ENCODE peak calls at places on chromosomes 4 and X, in seven cellular contexts. H, F, U, Z, B, L and T are unnamed samples.

GRCh38 chrX:151985955-151986354 is 11.5 kb upstream of the GABRE start:
- DNase-seq in B (no peak), U (no peak), F (no peak), L (no peak), Z (no peak), H (peak; percentile 63), T (peak; percentile 46)

GRCh38 chrX:97060019-97060418 is 176.3 kb downstream of the RPA4 start:
- DNase-seq in H (no peak), B (no peak), Z (no peak), L (no peak), U (no peak), F (no peak), T (no peak)

GRCh38 chr4:152316969-152317368 is 218.9 kb downstream of the FBXW7 start:
- DNase-seq in F (no peak), U (no peak), H (no peak), B (no peak), Z (no peak), L (no peak), T (peak; percentile 38)

GRCh38 chr4:184331155-184331995 is 113.7 kb upstream of the ENPP6 start:
- DNase-seq in Z (no peak), F (no peak), B (no peak), U (no peak), L (peak; percentile 96), H (no peak), T (no peak)

GRCh38 chr4:83221897-83222441 is 62.6 kb downstream of the COQ2 start:
- DNase-seq in H (no peak), L (no peak), Z (no peak), F (no peak), B (no peak), U (no peak), T (no peak)

GRCh38 chrX:40189018-40189417 is 91.3 kb upstream of the BCOR start:
- DNase-seq in U (no peak), F (no peak), H (no peak), Z (no peak), L (no peak), B (no peak), T (peak; percentile 65)

GRCh38 chr4:164097119-164097518 is 602.6 kb downstream of the TMA16 start:
- DNase-seq in H (no peak), B (no peak), F (no peak), U (no peak), L (no peak), Z (no peak), T (no peak)

GRCh38 chrX:46630141-46630540 is 56.6 kb downstream of the CHST7 start:
- DNase-seq in H (no peak), F (no peak), L (no peak), B (no peak), U (no peak), Z (no peak), T (no peak)

GRCh38 chrX:9785252-9785943 is 831 bp upstream of the SHROOM2 start:
- DNase-seq in U (no peak), F (no peak), B (no peak), Z (no peak), L (no peak), H (no peak), T (no peak)

GRCh38 chrX:40543661-40544328 is 37.0 kb upstream of the ATP6AP2 start:
- DNase-seq in U (no peak), Z (no peak), B (no peak), H (no peak), F (peak; percentile 14), L (peak; percentile 56), T (peak; percentile 66)

GRCh38 chr4:156378053-156378665 is 424.5 kb upstream of the CTSO start:
- DNase-seq in B (no peak), F (no peak), Z (no peak), H (no peak), U (no peak), L (no peak), T (no peak)

GRCh38 chrX:155112171-155112570 is 40.9 kb downstream of the BRCC3 start:
- DNase-seq in H (no peak), L (no peak), F (no peak), B (no peak), U (no peak), Z (peak; percentile 2), T (no peak)

GRCh38 chr4:166064706-166065105 is 191.7 kb downstream of the TLL1 start:
- DNase-seq in Z (no peak), L (no peak), F (no peak), H (no peak), U (no peak), B (no peak), T (no peak)

GRCh38 chrX:154482786-154483185 is 3.6 kb downstream of the UBL4A start:
- DNase-seq in B (no peak), U (no peak), H (no peak), F (no peak), L (no peak), Z (no peak), T (no peak)

GRCh38 chr4:32334759-32335158 is 1614.6 kb downstream of the PCDH7 start:
- DNase-seq in B (no peak), Z (no peak), H (no peak), U (no peak), L (no peak), F (no peak), T (no peak)

GRCh38 chr4:162921178-162921785 is 245.4 kb downstream of the NAF1 start:
- DNase-seq in Z (no peak), H (no peak), B (no peak), L (no peak), U (no peak), F (no peak), T (no peak)

GRCh38 chr4:187172340-187172761 is 448.7 kb upstream of the FAT1 start:
- DNase-seq in F (no peak), Z (no peak), U (no peak), H (no peak), B (no peak), L (peak; percentile 23), T (peak; percentile 70)

GRCh38 chr4:99921174-99921573 is 25.2 kb downstream of the DNAJB14 start:
- DNase-seq in Z (no peak), U (no peak), F (no peak), L (no peak), H (no peak), B (no peak), T (no peak)

GRCh38 chr4:94458682-94459081 is 6.9 kb downstream of the PDLIM5 start:
- DNase-seq in Z (no peak), B (no peak), L (no peak), F (no peak), H (no peak), U (no peak), T (no peak)

GRCh38 chr4:14078311-14078710 is 450.8 kb upstream of the BOD1L1 start:
- DNase-seq in H (no peak), B (no peak), Z (no peak), L (no peak), U (no peak), F (no peak), T (peak; percentile 28)

GRCh38 chrX:19070555-19070994 is 51.7 kb downstream of the ADGRG2 start:
- DNase-seq in B (no peak), Z (no peak), F (no peak), H (no peak), U (no peak), L (no peak), T (no peak)

GRCh38 chrX:2395261-2395850 is 105.4 kb downstream of the DHRSX start:
- DNase-seq in Z (no peak), F (no peak), H (no peak), B (no peak), U (no peak), L (no peak), T (no peak)

GRCh38 chrX:97672138-97672537 is 788.4 kb downstream of the RPA4 start:
- DNase-seq in B (no peak), Z (no peak), L (no peak), H (no peak), U (no peak), F (no peak), T (no peak)

GRCh38 chr4:141786921-141787320 is 150.5 kb downstream of the IL15 start:
- DNase-seq in Z (no peak), H (no peak), U (no peak), L (no peak), F (no peak), B (no peak), T (no peak)

GRCh38 chrX:12978205-12979010 is 3.5 kb downstream of the TMSB4X start:
- DNase-seq in B (peak; percentile 60), F (no peak), Z (peak; percentile 57), U (no peak), L (no peak), H (no peak), T (peak; percentile 78)

GRCh38 chr4:33037464-33037863 is 2317.3 kb downstream of the PCDH7 start:
- DNase-seq in H (no peak), L (no peak), U (no peak), F (no peak), B (no peak), Z (no peak), T (no peak)

GRCh38 chr4:163858515-163858914 is 364.0 kb downstream of the TMA16 start:
- DNase-seq in F (no peak), B (no peak), L (no peak), Z (no peak), U (no peak), H (no peak), T (no peak)

GRCh38 chrX:133726211-133726630 is 259.2 kb downstream of the GPC3 start:
- DNase-seq in Z (peak; percentile 45), F (no peak), U (no peak), B (no peak), L (no peak), H (no peak), T (peak; percentile 42)

GRCh38 chr4:37728064-37728463 is 41.9 kb upstream of the RELL1 start:
- DNase-seq in L (no peak), B (no peak), F (no peak), H (no peak), U (no peak), Z (no peak), T (no peak)

GRCh38 chr4:81736324-81736723 is 264.6 kb upstream of the RASGEF1B start:
- DNase-seq in L (no peak), Z (no peak), U (no peak), H (no peak), B (no peak), F (no peak), T (no peak)

GRCh38 chr4:15684498-15684897 is 2.9 kb downstream of the FAM200B start:
- DNase-seq in H (no peak), U (no peak), Z (no peak), B (no peak), L (no peak), F (no peak), T (no peak)